ENCODE peak calls at places on chromosomes 5 and 9, in six cellular contexts. V is NB4, T is HCT116, Q is testis, Y is suprapubic skin, N is cardiac muscle cell. B is an unnamed sample.

GRCh38 chr9:116671605-116672004 is 15.5 kb upstream of the TRIM32 start:
- DNase-seq in Q (no peak), N (no peak), V (no peak), T (no peak), Y (no peak), B (no peak)

GRCh38 chr9:2307480-2307879 is 292.3 kb downstream of the SMARCA2 start:
- DNase-seq in N (peak; percentile 42), T (no peak), Y (no peak), V (no peak), Q (no peak), B (no peak)

GRCh38 chr9:137969685-137970084 is 92.1 kb downstream of the CACNA1B start:
- DNase-seq in V (no peak), Y (no peak), T (no peak), Q (peak; percentile 6), N (no peak), B (no peak)

GRCh38 chr5:127875235-127876021 is 172.2 kb downstream of the CCDC192 start:
- DNase-seq in N (peak; percentile 84), Y (no peak), V (peak; percentile 67), T (peak; percentile 65), Q (peak; percentile 16), B (peak; percentile 83)

GRCh38 chr5:4941957-4942830 is 197.9 kb upstream of the ADAMTS16 start:
- DNase-seq in Y (no peak), T (no peak), N (no peak), Q (peak; percentile 50), V (peak; percentile 14), B (no peak)

GRCh38 chr5:135195267-135195603 is 161.2 kb upstream of the PITX1 start:
- DNase-seq in Q (no peak), V (no peak), N (peak; percentile 42), T (no peak), Y (no peak), B (no peak)

GRCh38 chr5:26282190-26282589 is 756.2 kb downstream of the CDH9 start:
- DNase-seq in V (no peak), Q (no peak), N (no peak), T (no peak), Y (no peak), B (no peak)

GRCh38 chr9:90271707-90272106 is 370.9 kb downstream of the DIRAS2 start:
- DNase-seq in N (no peak), T (no peak), V (no peak), Q (no peak), Y (no peak), B (no peak)

GRCh38 chr5:114438471-114438870 is 76.6 kb downstream of the KCNN2 start:
- DNase-seq in T (no peak), Q (no peak), Y (no peak), V (no peak), N (no peak), B (no peak)

GRCh38 chr5:8954801-8955200 is 591.1 kb downstream of the SEMA5A start:
- DNase-seq in V (no peak), Y (no peak), N (no peak), Q (no peak), T (no peak), B (no peak)

GRCh38 chr9:97924386-97924785 is 2.1 kb upstream of the TRMO start:
- DNase-seq in Y (no peak), V (peak; percentile 85), N (no peak), T (no peak), Q (no peak), B (no peak)

GRCh38 chr5:14676320-14676719 is 11.8 kb downstream of the OTULIN start:
- DNase-seq in V (peak; percentile 85), Q (no peak), T (no peak), N (peak; percentile 49), Y (no peak), B (no peak)

GRCh38 chr9:21789541-21790037 is 12.8 kb upstream of the MTAP start:
- DNase-seq in Y (no peak), T (peak; percentile 92), V (no peak), N (peak; percentile 96), Q (peak; percentile 81), B (peak; percentile 76)

GRCh38 chr9:136848393-136849037 is 694 bp upstream of the PHPT1 start:
- DNase-seq in V (peak; percentile 70), T (no peak), Q (peak; percentile 40), Y (peak; percentile 78), N (peak; percentile 16), B (no peak)

GRCh38 chr5:81268797-81269196 is 32.6 kb upstream of the ZCCHC9 start:
- DNase-seq in Y (no peak), N (peak; percentile 83), T (peak; percentile 38), Q (no peak), V (peak; percentile 14), B (no peak)

GRCh38 chr9:3880851-3881250 is 355.1 kb upstream of the RFX3 start:
- DNase-seq in N (peak; percentile 88), V (peak; percentile 80), Q (no peak), Y (no peak), T (no peak), B (no peak)

GRCh38 chr9:107530682-107531081 is 41.1 kb upstream of the KLF4 start:
- DNase-seq in T (no peak), Q (no peak), N (no peak), Y (no peak), V (peak; percentile 73), B (no peak)

GRCh38 chr5:50927953-50928352 is 261.5 kb downstream of the PARP8 start:
- DNase-seq in Y (no peak), T (no peak), N (no peak), Q (no peak), V (no peak), B (no peak)

GRCh38 chr5:50923768-50924113 is 257.3 kb downstream of the PARP8 start:
- DNase-seq in N (no peak), Q (no peak), V (no peak), T (no peak), Y (no peak), B (no peak)

GRCh38 chr5:50921366-50922133 is 255.1 kb downstream of the PARP8 start:
- DNase-seq in N (no peak), T (no peak), Q (no peak), Y (no peak), V (no peak), B (no peak)

DNA sequence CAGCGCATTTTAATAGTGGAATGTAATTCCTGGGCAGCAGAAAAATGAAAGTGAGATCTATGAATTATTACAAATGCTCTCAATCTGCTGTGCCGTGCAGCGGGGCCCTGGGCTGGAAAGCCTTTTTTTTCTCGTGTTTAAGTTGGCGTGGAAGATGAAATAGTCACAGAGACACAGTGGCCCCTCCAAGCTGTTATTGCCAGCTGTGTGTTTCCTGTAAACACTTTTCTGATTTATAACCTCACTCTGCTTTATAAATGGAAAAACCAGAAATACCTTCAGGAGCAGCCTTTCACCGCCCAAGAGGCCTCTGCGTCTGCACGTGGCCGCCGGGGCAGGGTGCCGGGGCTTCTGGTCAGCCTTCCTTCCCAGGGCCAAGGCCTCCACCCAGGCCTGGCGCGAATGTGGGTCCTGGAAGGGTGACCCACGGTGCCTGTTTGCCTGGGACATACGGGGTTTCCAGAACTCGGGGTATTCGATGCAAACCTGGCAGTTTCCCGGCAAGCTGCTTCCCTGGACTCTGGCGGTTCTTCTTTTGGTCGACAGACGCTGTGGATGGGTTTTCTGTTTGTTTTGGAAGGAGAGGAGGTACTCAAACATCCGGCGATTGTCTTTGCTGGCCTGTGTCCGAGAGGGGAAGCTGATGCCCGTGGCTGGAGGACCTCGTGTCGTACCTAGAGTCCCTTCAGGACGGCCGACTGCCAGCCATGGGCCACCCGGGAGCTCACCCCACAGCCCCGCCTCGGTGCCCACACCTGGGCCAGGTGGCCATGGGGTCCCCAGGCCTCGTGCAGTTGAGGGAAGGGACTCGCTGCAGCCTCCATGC is 256.7 kb downstream of the PARP8 start:
- DNase-seq in N (peak; percentile 1), T (no peak), Y (no peak), V (no peak), Q (no peak), B (no peak)
- TF ChIP-seq CTCF in N (no peak), T (no peak), Y (no peak), V (no peak), Q (no peak), B (no peak)

GRCh38 chr5:59264641-59265245 is 628.8 kb downstream of the PDE4D start:
- DNase-seq in V (no peak), T (no peak), N (no peak), Q (no peak), Y (no peak), B (no peak)
- H3K4me3 ChIP-seq in V (no peak overlapping the region), T (no peak overlapping the region), N (no peak overlapping the region), Q (no peak overlapping the region), Y (no peak overlapping the region), B (no peak overlapping the region)

DNA sequence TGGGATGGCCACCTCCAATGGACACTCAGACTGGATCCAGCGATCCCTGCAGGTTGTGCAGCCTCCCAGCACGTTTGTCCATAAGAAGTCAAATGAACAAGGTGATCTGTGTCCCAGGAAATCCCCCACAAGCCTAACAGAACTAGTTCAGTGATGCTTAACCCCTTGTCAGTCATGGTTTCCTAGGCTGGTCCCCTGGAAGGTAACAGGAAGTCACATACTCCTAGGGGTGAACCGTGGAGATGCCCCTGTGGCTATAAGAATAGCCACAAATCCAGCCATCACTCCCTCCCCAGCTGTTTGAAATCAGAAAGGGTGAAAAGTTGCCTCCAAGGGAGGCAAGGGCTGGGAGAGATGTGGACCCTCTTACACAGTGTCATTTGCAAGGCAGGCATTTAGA is 22.5 kb downstream of the PAX5 start:
- DNase-seq in N (no peak), Y (no peak), T (no peak), Q (no peak), V (no peak), B (no peak)
- TF ChIP-seq CTCF in N (no peak), Y (no peak), T (no peak), Q (no peak), V (no peak), B (no peak)

DNA sequence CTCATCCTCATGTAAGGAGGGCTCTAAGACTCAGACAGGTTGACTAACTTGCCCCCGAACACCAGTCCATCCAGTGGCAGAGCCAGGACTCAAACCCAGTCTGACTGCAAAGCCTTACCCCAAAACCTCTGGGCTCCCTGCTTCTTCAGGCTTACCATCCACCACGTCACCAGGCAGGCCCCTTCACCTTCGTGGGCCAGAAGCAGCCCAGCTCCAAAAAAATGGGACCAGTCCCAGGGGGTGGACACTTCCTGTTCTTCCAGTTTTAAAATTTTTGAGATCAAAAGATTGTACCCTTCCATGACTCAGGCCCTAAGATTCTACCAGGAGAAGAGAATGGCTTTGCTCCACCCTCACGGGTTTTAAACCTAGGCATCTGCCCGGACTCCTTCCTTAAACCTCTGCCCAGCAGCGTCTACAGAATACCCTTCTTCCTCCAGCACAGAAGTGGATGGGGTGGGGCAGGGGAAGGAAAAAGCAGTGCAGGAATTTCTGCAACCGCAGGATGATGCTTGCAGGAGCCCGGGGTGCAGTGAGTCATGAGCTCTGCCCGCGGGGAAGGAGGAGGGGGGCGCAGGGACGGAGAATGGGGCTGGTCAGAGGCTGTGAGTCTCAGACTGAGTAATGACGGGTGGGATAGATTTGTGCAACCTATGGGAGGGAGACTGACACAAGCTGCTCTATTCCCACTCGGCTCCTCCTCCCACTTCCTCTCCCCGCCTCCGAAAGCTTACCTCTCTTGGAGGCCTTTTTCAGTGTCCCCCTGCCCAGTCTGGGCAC is 50.4 kb upstream of the STXBP1 start:
- DNase-seq in Y (peak; percentile 95), T (peak; percentile 97), N (peak; percentile 98), Q (peak; percentile 65), V (peak; percentile 96), B (no peak)
- H3K4me3 ChIP-seq in Y (no peak overlapping the region), T (peak overlapping the region; percentile 41), N (no peak overlapping the region), Q (no peak overlapping the region), V (no peak overlapping the region), B (no peak overlapping the region)

B was measured in LNCaP clone FGC.